ENCODE peak calls at places on chromosome 18, in five cellular contexts. P, D, C, T and O are unnamed samples.
A peak's percentile ranks its signal among the peaks of the same experiment; 100 is the strongest.

GRCh38 chr18:23356416-23356815 is 96.7 kb upstream of the RIOK3 start:
- DNase-seq in P (no peak), D (no peak), C (no peak), T (no peak), O (no peak)

GRCh38 chr18:25351773-25352628 is at the start of gene ZNF521:
- DNase-seq in P (peak; percentile 93), D (no peak), C (no peak), T (peak; percentile 87), O (peak; percentile 58)

GRCh38 chr18:57441395-57441794 is 6.2 kb downstream of the ONECUT2 start:
- DNase-seq in P (no peak), D (no peak), C (no peak), T (peak; percentile 66), O (peak; percentile 11)

GRCh38 chr18:8455661-8456614 is 153.3 kb upstream of the RAB12 start:
- DNase-seq in P (no peak), D (no peak), C (no peak), T (no peak), O (no peak)

GRCh38 chr18:33898427-33898826 is 320.4 kb downstream of the ASXL3 start:
- DNase-seq in P (no peak), D (no peak), C (no peak), T (no peak), O (no peak)

GRCh38 chr18:70181015-70181414 is 24.5 kb downstream of the RTTN start:
- DNase-seq in P (peak; percentile 35), D (no peak), C (no peak), T (no peak), O (no peak)

GRCh38 chr18:74459877-74460276 is 2.8 kb upstream of the DIPK1C start:
- DNase-seq in P (no peak), D (no peak), C (no peak), T (peak; percentile 81), O (no peak)

GRCh38 chr18:61096231-61096630 is 237.0 kb upstream of the CDH20 start:
- DNase-seq in P (no peak), D (no peak), C (no peak), T (no peak), O (no peak)

GRCh38 chr18:48539406-48540328 is 836 bp downstream of the CTIF start:
- DNase-seq in P (peak; percentile 59), D (no peak), C (no peak), T (peak; percentile 50), O (peak; percentile 59)

GRCh38 chr18:44859751-44860458 is 179.2 kb downstream of the SETBP1 start:
- DNase-seq in P (no peak), D (no peak), C (no peak), T (no peak), O (no peak)

GRCh38 chr18:55189972-55190371 is 230.7 kb upstream of the CCDC68 start:
- DNase-seq in P (no peak), D (no peak), C (no peak), T (peak; percentile 54), O (no peak)

GRCh38 chr18:47754311-47755101 is 176.0 kb downstream of the SMAD2 start:
- DNase-seq in P (peak; percentile 21), D (peak; percentile 34), C (no peak), T (peak; percentile 91), O (no peak)

GRCh38 chr18:12295389-12296086 is 12.5 kb upstream of the TUBB6 start:
- DNase-seq in P (peak; percentile 65), D (no peak), C (no peak), T (no peak), O (no peak)

GRCh38 chr18:79912409-79912991 is 39.0 kb downstream of the SLC66A2 start:
- DNase-seq in P (no peak), D (no peak), C (no peak), T (peak; percentile 18), O (peak; percentile 41)

GRCh38 chr18:69885841-69886531 is 61.7 kb downstream of the CD226 start:
- DNase-seq in P (no peak), D (no peak), C (no peak), T (no peak), O (no peak)

GRCh38 chr18:6521804-6522418 is 107.2 kb upstream of the L3MBTL4 start:
- DNase-seq in P (peak; percentile 52), D (no peak), C (no peak), T (peak; percentile 73), O (no peak)

GRCh38 chr18:71837560-71837959 is 706.6 kb downstream of the CBLN2 start:
- DNase-seq in P (no peak), D (no peak), C (no peak), T (no peak), O (no peak)

GRCh38 chr18:6948238-6948637 is 169.4 kb downstream of the LAMA1 start:
- DNase-seq in P (no peak), D (no peak), C (no peak), T (no peak), O (no peak)

GRCh38 chr18:34936772-34937171 is 104.4 kb upstream of the MAPRE2 start:
- DNase-seq in P (no peak), D (no peak), C (no peak), T (no peak), O (no peak)

GRCh38 chr18:21179590-21180220 is 62.3 kb upstream of the GREB1L start:
- DNase-seq in P (peak; percentile 50), D (no peak), C (no peak), T (peak; percentile 57), O (peak; percentile 63)

GRCh38 chr18:59957957-59958356 is 58.2 kb downstream of the PMAIP1 start:
- DNase-seq in P (peak; percentile 52), D (no peak), C (no peak), T (no peak), O (no peak)

GRCh38 chr18:36273347-36273746 is 24.2 kb upstream of the FHOD3 start:
- DNase-seq in P (no peak), D (no peak), C (no peak), T (no peak), O (no peak)

GRCh38 chr18:76803814-76804213 is 18.5 kb upstream of the ZNF236 start:
- DNase-seq in P (peak; percentile 63), D (no peak), C (peak; percentile 46), T (peak; percentile 79), O (peak; percentile 75)

GRCh38 chr18:33184918-33185317 is 255.6 kb downstream of the CCDC178 start:
- DNase-seq in P (peak; percentile 12), D (no peak), C (no peak), T (no peak), O (no peak)

GRCh38 chr18:62634471-62634870 is 80.9 kb upstream of the PHLPP1 start:
- DNase-seq in P (no peak), D (no peak), C (no peak), T (no peak), O (no peak)

GRCh38 chr18:10588975-10589374 is 63.1 kb downstream of the NAPG start:
- DNase-seq in P (no peak), D (no peak), C (no peak), T (no peak), O (no peak)

GRCh38 chr18:58863539-58864145 is 1.0 kb upstream of the ZNF532 start:
- DNase-seq in P (peak; percentile 31), D (no peak), C (no peak), T (no peak), O (peak; percentile 78)

GRCh38 chr18:77140439-77141109 is 8.0 kb upstream of the MBP start:
- DNase-seq in P (no peak), D (no peak), C (peak; percentile 19), T (no peak), O (no peak)

GRCh38 chr18:10032331-10032979 is 118.6 kb downstream of the VAPA start:
- DNase-seq in P (peak; percentile 27), D (no peak), C (peak; percentile 14), T (peak; percentile 79), O (peak; percentile 80)